ENCODE peak calls at places on chromosomes 4 and X, in nine cellular contexts. L is body of pancreas, V is prostate gland, Q is AG04449, E is astrocyte of the cerebellum, S is heart left ventricle, K is HFF-Myc, Z is astrocyte, N is cardiac muscle cell. T is an unnamed sample.

GRCh38 chr4:149048451-149049143 is 606.4 kb upstream of the NR3C2 start:
- DNase-seq in L (no peak), V (no peak), Q (no peak), E (no peak), S (no peak), K (no peak), Z (no peak), N (no peak), T (no peak)

GRCh38 chrX:84224741-84225140 is 36.7 kb upstream of the RPS6KA6 start:
- DNase-seq in L (no peak), V (no peak), Q (no peak), E (no peak), S (no peak), K (no peak), Z (no peak), N (no peak), T (no peak)

GRCh38 chr4:93302310-93302709 is 526.2 kb upstream of the ATOH1 start:
- DNase-seq in L (no peak), V (no peak), Q (no peak), E (no peak), S (no peak), K (no peak), Z (no peak), N (no peak), T (no peak)

GRCh38 chr4:52199574-52200338 is 148.7 kb downstream of the SPATA18 start:
- DNase-seq in L (no peak), V (no peak), Q (no peak), E (peak; percentile 5), S (no peak), K (peak; percentile 32), Z (peak; percentile 1), N (peak; percentile 65), T (peak; percentile 63)

GRCh38 chrX:114519524-114519923 is 64.4 kb upstream of the HTR2C start:
- DNase-seq in L (no peak), V (no peak), Q (no peak), E (no peak), S (no peak), K (no peak), Z (no peak), N (no peak), T (no peak)

GRCh38 chrX:150566734-150567182 is 1.7 kb upstream of the MTM1 start:
- DNase-seq in L (no peak), V (no peak), Q (no peak), E (no peak), S (no peak), K (no peak), Z (no peak), N (no peak), T (no peak)

GRCh38 chr4:88820723-88821368 is 123.2 kb upstream of the NAP1L5 start:
- DNase-seq in L (no peak), V (no peak), Q (no peak), E (no peak), S (no peak), K (no peak), Z (no peak), N (no peak), T (no peak)

GRCh38 chr4:87219648-87220093 is 747 bp downstream of the KLHL8 start:
- DNase-seq in L (peak; percentile 44), V (peak; percentile 18), Q (no peak), E (no peak), S (peak; percentile 60), K (peak; percentile 14), Z (peak; percentile 35), N (peak; percentile 57), T (no peak)

GRCh38 chr4:17502764-17503163 is 9.1 kb downstream of the QDPR start:
- DNase-seq in L (no peak), V (no peak), Q (peak; percentile 7), E (peak; percentile 79), S (no peak), K (no peak), Z (peak; percentile 73), N (no peak), T (no peak)

GRCh38 chr4:122331195-122331594 is 47.6 kb upstream of the ADAD1 start:
- DNase-seq in L (no peak), V (peak; percentile 56), Q (no peak), E (no peak), S (no peak), K (no peak), Z (no peak), N (no peak), T (no peak)

GRCh38 chr4:118918388-118918787 is 29.7 kb downstream of the SYNPO2 start:
- DNase-seq in L (no peak), V (no peak), Q (peak; percentile 74), E (peak; percentile 86), S (no peak), K (peak; percentile 84), Z (peak; percentile 92), N (peak; percentile 93), T (peak; percentile 86)

GRCh38 chr4:39120418-39120817 is 58.4 kb downstream of the KLHL5 start:
- DNase-seq in L (no peak), V (no peak), Q (no peak), E (no peak), S (no peak), K (no peak), Z (no peak), N (no peak), T (no peak)

GRCh38 chr4:125952631-125953030 is 637.9 kb downstream of the FAT4 start:
- DNase-seq in L (no peak), V (no peak), Q (no peak), E (no peak), S (no peak), K (no peak), Z (no peak), N (no peak), T (no peak)

GRCh38 chrX:102745513-102746133 is 25.1 kb downstream of the GPRASP3 start:
- DNase-seq in L (no peak), V (no peak), Q (no peak), E (no peak), S (no peak), K (no peak), Z (no peak), N (peak; percentile 4), T (no peak)

GRCh38 chr4:158530898-158531297 is 9.2 kb downstream of the RXFP1 start:
- DNase-seq in L (no peak), V (no peak), Q (no peak), E (no peak), S (no peak), K (no peak), Z (no peak), N (no peak), T (no peak)

GRCh38 chr4:48504352-48504751 is 14.3 kb downstream of the ZAR1 start:
- DNase-seq in L (no peak), V (no peak), Q (no peak), E (no peak), S (no peak), K (no peak), Z (no peak), N (no peak), T (no peak)
- TF ChIP-seq CTCF in L (no peak), V (no peak), Q (no peak), E (no peak), S (no peak), K (no peak), Z (no peak), N (no peak), T (no peak)

GRCh38 chr4:53557601-53558000 is 33.7 kb downstream of the LNX1 start:
- DNase-seq in L (no peak), V (no peak), Q (no peak), E (no peak), S (no peak), K (no peak), Z (no peak), N (no peak), T (no peak)
- H3K4me3 ChIP-seq in L (no peak overlapping the region), V (no peak overlapping the region), Q (no peak overlapping the region), E (peak overlapping the region; percentile 11), S (no peak overlapping the region), K (no peak overlapping the region), Z (no peak overlapping the region), N (no peak overlapping the region), T (no peak overlapping the region)

GRCh38 chr4:110963621-110964020 is 340.7 kb upstream of the PITX2 start:
- DNase-seq in L (no peak), V (no peak), Q (no peak), E (no peak), S (no peak), K (no peak), Z (no peak), N (no peak), T (no peak)

GRCh38 chr4:110953898-110954297 is 331.0 kb upstream of the PITX2 start:
- DNase-seq in L (no peak), V (no peak), Q (no peak), E (no peak), S (no peak), K (no peak), Z (no peak), N (no peak), T (no peak)

GRCh38 chr4:110955748-110956147 is 332.9 kb upstream of the PITX2 start:
- DNase-seq in L (no peak), V (no peak), Q (no peak), E (no peak), S (no peak), K (no peak), Z (no peak), N (no peak), T (no peak)

GRCh38 chr4:110962616-110963015 is 339.7 kb upstream of the PITX2 start:
- DNase-seq in L (no peak), V (no peak), Q (no peak), E (no peak), S (no peak), K (no peak), Z (no peak), N (no peak), T (no peak)

DNA sequence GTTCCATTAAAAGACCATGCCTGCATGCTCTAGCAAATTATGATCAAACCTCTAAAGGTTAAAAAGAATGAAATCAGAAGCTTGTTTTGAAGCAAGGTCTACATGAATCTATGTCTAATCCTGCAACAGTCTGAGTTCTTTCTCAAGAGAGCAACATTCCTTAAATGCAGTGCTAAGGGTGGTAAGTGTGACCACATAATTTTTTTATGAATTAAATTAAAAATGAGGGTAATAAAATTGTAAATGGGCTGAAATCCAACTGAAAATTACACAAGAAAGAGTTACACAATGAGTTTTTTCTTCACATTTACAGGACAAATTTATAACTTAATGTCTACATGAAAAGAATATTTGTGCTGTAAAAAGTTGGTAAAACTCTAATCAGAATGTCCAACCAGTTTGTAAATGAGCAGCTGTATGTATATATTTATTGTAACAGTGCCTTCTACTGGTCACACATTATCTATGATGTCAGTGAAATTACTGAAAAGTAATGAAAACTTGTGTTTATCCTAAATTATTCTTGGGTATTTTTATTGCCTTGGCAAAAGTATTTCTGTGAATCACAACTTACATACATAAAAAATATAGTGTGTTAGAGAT is 336.3 kb upstream of the PITX2 start:
- DNase-seq in L (no peak), V (no peak), Q (no peak), E (peak; percentile 9), S (no peak), K (peak; percentile 6), Z (peak; percentile 7), N (peak; percentile 36), T (no peak)
- TF ChIP-seq CTCF in L (peak; percentile 34), V (no peak), Q (peak; percentile 14), E (peak; percentile 10), S (no peak), K (peak; percentile 23), Z (no peak), N (peak; percentile 39), T (peak; percentile 47)

DNA sequence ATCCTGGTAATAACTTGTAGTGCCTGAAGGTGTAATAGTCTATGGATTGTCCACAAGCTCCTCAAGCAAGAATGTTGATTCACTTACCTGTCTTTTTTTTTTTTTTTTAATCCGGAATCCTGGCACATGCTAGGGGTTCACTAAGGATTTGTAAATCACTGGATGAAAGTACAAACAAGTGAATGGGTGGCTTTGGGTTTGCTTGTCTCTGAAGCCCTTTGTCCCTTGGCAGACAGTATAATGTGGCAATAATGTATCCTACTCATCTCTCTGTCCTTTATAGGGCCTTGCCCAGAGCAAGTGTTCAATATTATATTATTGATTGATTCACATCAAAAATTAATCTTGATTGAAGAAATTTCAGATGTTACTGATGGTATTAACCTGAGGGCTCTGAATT is 334.0 kb upstream of the CPEB2 start:
- DNase-seq in L (no peak), V (no peak), Q (no peak), E (no peak), S (no peak), K (no peak), Z (no peak), N (no peak), T (no peak)
- H3K4me3 ChIP-seq in L (no peak overlapping the region), V (no peak overlapping the region), Q (no peak overlapping the region), E (no peak overlapping the region), S (no peak overlapping the region), K (no peak overlapping the region), Z (no peak overlapping the region), N (no peak overlapping the region), T (no peak overlapping the region)